ENCODE peak calls at places on chromosome X, in six cellular contexts. One of them, this sample, is unnamed.

GRCh38 chrX:106752101-106752678 is 25.7 kb downstream of the RNF128 start:
- DNase-seq in H1: no peak
- DNase-seq in IMR-90: peak; percentile 7
- DNase-seq in mesenchymal stem cell: peak; percentile 8
- DNase-seq in trophoblast cell: peak; percentile 62
- DNase-seq in neuronal stem cell: no peak
- DNase-seq in this sample: peak; percentile 29

GRCh38 chrX:66050140-66050569 is 10.3 kb upstream of the VSIG4 start:
- DNase-seq in H1: no peak
- DNase-seq in mesenchymal stem cell: no peak
- DNase-seq in trophoblast cell: no peak
- DNase-seq in IMR-90: no peak
- DNase-seq in neuronal stem cell: no peak
- DNase-seq in this sample: no peak

GRCh38 chrX:15350329-15350996 is 15.1 kb upstream of the PIGA start:
- DNase-seq in H1: no peak
- DNase-seq in IMR-90: no peak
- DNase-seq in trophoblast cell: no peak
- DNase-seq in neuronal stem cell: no peak
- DNase-seq in mesenchymal stem cell: no peak
- DNase-seq in this sample: peak; percentile 69

GRCh38 chrX:37543324-37543723 is 28.1 kb upstream of the LANCL3 start:
- DNase-seq in neuronal stem cell: no peak
- DNase-seq in IMR-90: no peak
- DNase-seq in mesenchymal stem cell: no peak
- DNase-seq in trophoblast cell: no peak
- DNase-seq in H1: no peak
- DNase-seq in this sample: no peak

GRCh38 chrX:103187953-103188475 is 26.9 kb upstream of the BEX4 start:
- DNase-seq in H1: no peak
- DNase-seq in neuronal stem cell: no peak
- DNase-seq in IMR-90: no peak
- DNase-seq in mesenchymal stem cell: peak; percentile 24
- DNase-seq in trophoblast cell: no peak
- DNase-seq in this sample: no peak

GRCh38 chrX:25807022-25807421 is 331.1 kb upstream of the MAGEB18 start:
- DNase-seq in H1: no peak
- DNase-seq in neuronal stem cell: no peak
- DNase-seq in IMR-90: no peak
- DNase-seq in mesenchymal stem cell: no peak
- DNase-seq in trophoblast cell: no peak
- DNase-seq in this sample: no peak

GRCh38 chrX:29617276-29617675 is 598.1 kb upstream of the MAGEB2 start:
- DNase-seq in H1: no peak
- DNase-seq in trophoblast cell: no peak
- DNase-seq in neuronal stem cell: no peak
- DNase-seq in mesenchymal stem cell: peak; percentile 40
- DNase-seq in IMR-90: peak; percentile 69
- DNase-seq in this sample: no peak

GRCh38 chrX:150765782-150766350 is 72.7 kb downstream of the MTMR1 start:
- DNase-seq in mesenchymal stem cell: no peak
- DNase-seq in IMR-90: no peak
- DNase-seq in trophoblast cell: peak; percentile 3
- DNase-seq in neuronal stem cell: no peak
- DNase-seq in H1: no peak
- DNase-seq in this sample: no peak

GRCh38 chrX:115650916-115651315 is 89.9 kb downstream of the PLS3 start:
- DNase-seq in IMR-90: peak; percentile 47
- DNase-seq in H1: no peak
- DNase-seq in trophoblast cell: no peak
- DNase-seq in mesenchymal stem cell: peak; percentile 53
- DNase-seq in neuronal stem cell: peak; percentile 18
- DNase-seq in this sample: peak; percentile 71

GRCh38 chrX:14504960-14505538 is 24.3 kb upstream of the GLRA2 start:
- DNase-seq in trophoblast cell: no peak
- DNase-seq in mesenchymal stem cell: no peak
- DNase-seq in neuronal stem cell: no peak
- DNase-seq in H1: no peak
- DNase-seq in IMR-90: no peak
- DNase-seq in this sample: no peak

GRCh38 chrX:31038585-31039326 is 33.1 kb downstream of the FTHL17 start:
- DNase-seq in neuronal stem cell: peak; percentile 17
- DNase-seq in IMR-90: peak; percentile 31
- DNase-seq in H1: no peak
- DNase-seq in trophoblast cell: peak; percentile 5
- DNase-seq in mesenchymal stem cell: peak; percentile 49
- DNase-seq in this sample: peak; percentile 28

GRCh38 chrX:135596495-135596894 is 76.0 kb downstream of the INTS6L start:
- DNase-seq in neuronal stem cell: peak; percentile 2
- DNase-seq in mesenchymal stem cell: peak; percentile 2
- DNase-seq in IMR-90: peak; percentile 16
- DNase-seq in H1: peak; percentile 19
- DNase-seq in trophoblast cell: peak; percentile 13
- DNase-seq in this sample: peak; percentile 66

GRCh38 chrX:23668335-23668734 is 1.0 kb downstream of the PRDX4 start:
- DNase-seq in IMR-90: no peak
- DNase-seq in H1: no peak
- DNase-seq in neuronal stem cell: no peak
- DNase-seq in mesenchymal stem cell: peak; percentile 9
- DNase-seq in trophoblast cell: no peak
- DNase-seq in this sample: no peak

GRCh38 chrX:38754102-38754790 is 47.0 kb upstream of the MID1IP1 start:
- DNase-seq in IMR-90: peak; percentile 58
- DNase-seq in H1: no peak
- DNase-seq in mesenchymal stem cell: peak; percentile 54
- DNase-seq in neuronal stem cell: peak; percentile 26
- DNase-seq in trophoblast cell: peak; percentile 14
- DNase-seq in this sample: peak; percentile 32

GRCh38 chrX:47570794-47571193 is 9.8 kb downstream of the ARAF start:
- DNase-seq in H1: no peak
- DNase-seq in IMR-90: no peak
- DNase-seq in neuronal stem cell: no peak
- DNase-seq in trophoblast cell: no peak
- DNase-seq in mesenchymal stem cell: no peak
- DNase-seq in this sample: no peak

GRCh38 chrX:43745938-43746721 is 90.0 kb downstream of the MAOA start:
- DNase-seq in IMR-90: no peak
- DNase-seq in trophoblast cell: no peak
- DNase-seq in neuronal stem cell: no peak
- DNase-seq in mesenchymal stem cell: peak; percentile 1
- DNase-seq in H1: no peak
- DNase-seq in this sample: no peak

GRCh38 chrX:136251042-136251991 is at the start of gene MAP7D3:
- DNase-seq in H1: peak; percentile 27
- DNase-seq in IMR-90: peak; percentile 33
- DNase-seq in trophoblast cell: peak; percentile 42
- DNase-seq in mesenchymal stem cell: peak; percentile 58
- DNase-seq in neuronal stem cell: peak; percentile 39
- DNase-seq in this sample: peak; percentile 84

GRCh38 chrX:133473451-133473850 is 58.2 kb upstream of the GPC4 start:
- DNase-seq in neuronal stem cell: no peak
- DNase-seq in H1: no peak
- DNase-seq in IMR-90: no peak
- DNase-seq in trophoblast cell: peak; percentile 36
- DNase-seq in mesenchymal stem cell: peak; percentile 41
- DNase-seq in this sample: no peak

GRCh38 chrX:362351-362750 is 24.4 kb downstream of the PPP2R3B start:
- DNase-seq in neuronal stem cell: no peak
- DNase-seq in trophoblast cell: no peak
- DNase-seq in mesenchymal stem cell: no peak
- DNase-seq in IMR-90: no peak
- DNase-seq in H1: no peak
- DNase-seq in this sample: no peak

GRCh38 chrX:17635231-17635630 is 102.1 kb upstream of the SCML1 start:
- DNase-seq in H1: peak; percentile 85
- DNase-seq in neuronal stem cell: peak; percentile 81
- DNase-seq in trophoblast cell: no peak
- DNase-seq in IMR-90: peak; percentile 18
- DNase-seq in mesenchymal stem cell: no peak
- DNase-seq in this sample: peak; percentile 89

GRCh38 chrX:11908371-11908770 is 150.3 kb downstream of the MSL3 start:
- DNase-seq in neuronal stem cell: no peak
- DNase-seq in mesenchymal stem cell: no peak
- DNase-seq in trophoblast cell: no peak
- DNase-seq in IMR-90: no peak
- DNase-seq in H1: no peak
- DNase-seq in this sample: no peak

GRCh38 chrX:283115-283845 is 2.1 kb downstream of the PLCXD1 start:
- DNase-seq in IMR-90: peak; percentile 83
- DNase-seq in mesenchymal stem cell: peak; percentile 90
- DNase-seq in H1: peak; percentile 89
- DNase-seq in trophoblast cell: peak; percentile 83
- DNase-seq in neuronal stem cell: peak; percentile 88
- DNase-seq in this sample: peak; percentile 96

GRCh38 chrX:102085706-102086105 is 39.8 kb upstream of the TCEAL2 start:
- DNase-seq in trophoblast cell: no peak
- DNase-seq in IMR-90: no peak
- DNase-seq in H1: no peak
- DNase-seq in neuronal stem cell: no peak
- DNase-seq in mesenchymal stem cell: peak; percentile 0
- DNase-seq in this sample: no peak

GRCh38 chrX:74371823-74372222 is 49.5 kb upstream of the SLC16A2 start:
- DNase-seq in neuronal stem cell: no peak
- DNase-seq in IMR-90: no peak
- DNase-seq in mesenchymal stem cell: no peak
- DNase-seq in H1: no peak
- DNase-seq in trophoblast cell: no peak
- DNase-seq in this sample: no peak

GRCh38 chrX:105822138-105823091 is at the start of gene NRK:
- DNase-seq in IMR-90: no peak
- DNase-seq in H1: no peak
- DNase-seq in trophoblast cell: peak; percentile 2
- DNase-seq in mesenchymal stem cell: peak; percentile 56
- DNase-seq in neuronal stem cell: no peak
- DNase-seq in this sample: peak; percentile 51

GRCh38 chrX:44874481-44875184 is 1.6 kb downstream of the KDM6A start:
- DNase-seq in H1: no peak
- DNase-seq in neuronal stem cell: no peak
- DNase-seq in mesenchymal stem cell: peak; percentile 65
- DNase-seq in IMR-90: peak; percentile 49
- DNase-seq in trophoblast cell: no peak
- DNase-seq in this sample: no peak

GRCh38 chrX:17298564-17298963 is 76.4 kb upstream of the NHS start:
- DNase-seq in IMR-90: no peak
- DNase-seq in trophoblast cell: no peak
- DNase-seq in H1: no peak
- DNase-seq in neuronal stem cell: no peak
- DNase-seq in mesenchymal stem cell: no peak
- DNase-seq in this sample: no peak

GRCh38 chrX:40314070-40314469 is 216.3 kb upstream of the BCOR start:
- DNase-seq in IMR-90: no peak
- DNase-seq in mesenchymal stem cell: no peak
- DNase-seq in neuronal stem cell: no peak
- DNase-seq in trophoblast cell: peak; percentile 5
- DNase-seq in H1: no peak
- DNase-seq in this sample: peak; percentile 71

GRCh38 chrX:45001038-45001437 is 128.1 kb downstream of the KDM6A start:
- DNase-seq in trophoblast cell: peak; percentile 15
- DNase-seq in H1: no peak
- DNase-seq in IMR-90: no peak
- DNase-seq in neuronal stem cell: no peak
- DNase-seq in mesenchymal stem cell: no peak
- DNase-seq in this sample: no peak

DNA sequence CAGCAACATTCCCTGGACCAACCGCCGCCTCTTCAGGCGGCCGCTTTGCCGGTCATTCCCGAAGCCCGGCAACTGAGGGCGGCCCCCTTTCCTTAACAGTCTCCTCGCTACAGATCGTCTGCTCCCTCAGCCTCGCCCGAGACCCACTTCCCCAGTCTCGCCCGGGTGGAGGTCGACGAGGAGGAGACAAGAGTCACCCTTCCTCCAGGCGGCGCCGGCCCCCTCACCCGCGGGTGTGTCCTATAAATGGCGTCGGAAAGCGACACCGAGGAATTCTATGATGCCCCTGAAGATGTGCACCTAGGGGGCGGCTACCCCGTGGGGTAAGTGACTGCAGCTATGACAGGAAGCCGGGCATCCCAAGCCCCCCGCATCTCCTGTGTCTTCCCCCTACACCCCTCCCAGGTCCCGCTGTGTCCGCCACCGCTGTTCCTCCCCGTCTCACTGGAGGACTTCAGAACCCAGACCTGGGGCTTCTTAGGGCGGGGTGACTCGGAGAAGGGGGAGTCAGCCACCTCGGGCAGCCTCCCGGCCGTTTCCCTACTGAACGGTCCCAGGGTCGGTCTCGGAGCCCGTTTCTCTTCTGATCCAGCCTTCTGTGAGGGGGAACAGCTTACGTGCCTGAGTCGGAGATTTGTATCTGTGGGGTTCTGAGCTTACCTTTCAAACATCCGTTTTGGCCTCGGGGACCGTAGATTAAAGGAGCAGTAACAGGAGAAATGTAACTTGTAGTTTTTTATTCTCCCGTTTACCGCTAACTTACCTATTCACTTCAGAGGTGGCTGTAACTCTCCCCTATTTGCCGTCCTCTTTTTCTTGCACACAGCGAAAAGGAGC is 570 bp downstream of the WDR44 start:
- DNase-seq in neuronal stem cell: peak; percentile 24
- DNase-seq in mesenchymal stem cell: peak; percentile 63
- DNase-seq in IMR-90: no peak
- DNase-seq in H1: no peak
- DNase-seq in trophoblast cell: no peak
- DNase-seq in this sample: no peak
- H3K14ac ChIP-seq in neuronal stem cell: no peak overlapping the region
- H3K14ac ChIP-seq in mesenchymal stem cell: peak overlapping the region; percentile 1
- H3K14ac ChIP-seq in IMR-90: peak overlapping the region; percentile 90
- H3K14ac ChIP-seq in H1: no peak overlapping the region
- H3K14ac ChIP-seq in trophoblast cell: peak overlapping the region; percentile 73
- H3K14ac ChIP-seq in this sample: peak overlapping the region; percentile 68

DNA sequence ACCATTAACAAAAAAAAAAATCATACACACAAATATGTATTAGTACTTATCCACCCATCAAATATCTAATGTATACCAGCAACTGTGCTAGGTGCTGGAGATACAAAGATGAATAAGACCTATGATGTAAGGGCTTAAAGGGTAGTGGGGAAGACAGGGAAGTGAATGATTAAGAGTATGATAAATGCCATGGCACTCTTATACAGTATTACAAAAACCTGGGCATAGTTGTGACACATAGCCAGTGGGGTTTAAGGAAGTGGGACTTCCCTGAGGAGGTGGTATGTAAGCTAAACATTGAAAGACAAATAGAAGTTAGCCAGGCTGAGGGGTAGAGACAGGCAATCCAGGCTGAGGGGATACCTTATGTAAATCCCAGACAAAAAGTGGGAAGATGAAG is 23.6 kb downstream of the CHM start:
- DNase-seq in trophoblast cell: no peak
- DNase-seq in IMR-90: no peak
- DNase-seq in mesenchymal stem cell: no peak
- DNase-seq in neuronal stem cell: no peak
- DNase-seq in H1: no peak
- DNase-seq in this sample: no peak
- H3K14ac ChIP-seq in trophoblast cell: no peak overlapping the region
- H3K14ac ChIP-seq in IMR-90: no peak overlapping the region
- H3K14ac ChIP-seq in mesenchymal stem cell: no peak overlapping the region
- H3K14ac ChIP-seq in neuronal stem cell: no peak overlapping the region
- H3K14ac ChIP-seq in H1: no peak overlapping the region
- H3K14ac ChIP-seq in this sample: no peak overlapping the region

GRCh38 chrX:3161686-3162085 is 120.4 kb downstream of the ARSF start:
- DNase-seq in neuronal stem cell: no peak
- DNase-seq in mesenchymal stem cell: no peak
- DNase-seq in IMR-90: peak; percentile 59
- DNase-seq in H1: no peak
- DNase-seq in trophoblast cell: no peak
- DNase-seq in this sample: no peak
- H3K14ac ChIP-seq in neuronal stem cell: no peak overlapping the region
- H3K14ac ChIP-seq in mesenchymal stem cell: no peak overlapping the region
- H3K14ac ChIP-seq in IMR-90: no peak overlapping the region
- H3K14ac ChIP-seq in H1: no peak overlapping the region
- H3K14ac ChIP-seq in trophoblast cell: no peak overlapping the region
- H3K14ac ChIP-seq in this sample: no peak overlapping the region

GRCh38 chrX:153420851-153421599 is 9.8 kb downstream of the ZFP92 start:
- DNase-seq in trophoblast cell: no peak
- DNase-seq in mesenchymal stem cell: no peak
- DNase-seq in neuronal stem cell: no peak
- DNase-seq in H1: no peak
- DNase-seq in IMR-90: no peak
- DNase-seq in this sample: no peak
- H3K14ac ChIP-seq in trophoblast cell: no peak overlapping the region
- H3K14ac ChIP-seq in mesenchymal stem cell: no peak overlapping the region
- H3K14ac ChIP-seq in neuronal stem cell: peak overlapping the region; percentile 56
- H3K14ac ChIP-seq in H1: no peak overlapping the region
- H3K14ac ChIP-seq in IMR-90: no peak overlapping the region
- H3K14ac ChIP-seq in this sample: no peak overlapping the region

This sample was measured in H9.